ENCODE peak calls at places on chromosomes 5 and 9, in nine cellular contexts. M, D, S, V, T, X, P, Z and Q are unnamed samples.

GRCh38 chr5:74357827-74358226 is 282.7 kb downstream of the ENC1 start:
- DNase-seq in M (no peak), D (no peak), S (no peak), V (no peak), T (no peak), X (no peak), P (no peak), Z (no peak), Q (no peak)

GRCh38 chr9:10479172-10479571 is 133.6 kb downstream of the PTPRD start:
- DNase-seq in M (no peak), D (no peak), S (no peak), V (no peak), T (no peak), X (no peak), P (no peak), Z (no peak), Q (no peak)

GRCh38 chr9:130681769-130682489 is 11.7 kb upstream of the EXOSC2 start:
- DNase-seq in M (no peak), D (peak), S (peak), V (no peak), T (no peak), X (no peak), P (no peak), Z (no peak), Q (no peak)

GRCh38 chr9:14223081-14223480 is 90.9 kb downstream of the NFIB start:
- DNase-seq in M (no peak), D (no peak), S (no peak), V (no peak), T (no peak), X (no peak), P (no peak), Z (no peak), Q (no peak)

GRCh38 chr5:136776022-136776927 is 410.9 kb upstream of the TRPC7 start:
- DNase-seq in M (no peak), D (no peak), S (no peak), V (no peak), T (no peak), X (no peak), P (no peak), Z (no peak), Q (no peak)

GRCh38 chr5:80998590-80998979 is 38.4 kb downstream of the RASGRF2 start:
- DNase-seq in M (no peak), D (no peak), S (no peak), V (no peak), T (no peak), X (no peak), P (no peak), Z (no peak), Q (no peak)

GRCh38 chr9:89558500-89558899 is 46.3 kb upstream of the GADD45G start:
- DNase-seq in M (no peak), D (no peak), S (no peak), V (no peak), T (no peak), X (no peak), P (no peak), Z (no peak), Q (no peak)

GRCh38 chr5:175464414-175465233 is 13.7 kb upstream of the SFXN1 start:
- DNase-seq in M (peak), D (no peak), S (peak), V (no peak), T (peak), X (no peak), P (no peak), Z (no peak), Q (peak)

GRCh38 chr5:81762401-81762800 is 11.5 kb upstream of the SSBP2 start:
- DNase-seq in M (no peak), D (no peak), S (no peak), V (no peak), T (no peak), X (no peak), P (no peak), Z (no peak), Q (no peak)

GRCh38 chr9:98248737-98249474 is 6.5 kb downstream of the TBC1D2 start:
- DNase-seq in M (no peak), D (no peak), S (no peak), V (peak), T (no peak), X (peak), P (no peak), Z (peak), Q (peak)

GRCh38 chr9:33418090-33418489 is 15.7 kb upstream of the AQP7 start:
- DNase-seq in M (no peak), D (no peak), S (no peak), V (no peak), T (no peak), X (no peak), P (no peak), Z (no peak), Q (peak)

GRCh38 chr5:73391441-73391871 is 57.1 kb downstream of the FOXD1 start:
- DNase-seq in M (no peak), D (no peak), S (no peak), V (no peak), T (no peak), X (no peak), P (no peak), Z (no peak), Q (no peak)

GRCh38 chr5:134647750-134648424 is 698 bp upstream of the SEC24A start:
- DNase-seq in M (no peak), D (no peak), S (no peak), V (peak), T (no peak), X (peak), P (no peak), Z (no peak), Q (no peak)

GRCh38 chr5:75091597-75091996 is 39.2 kb upstream of the GCNT4 start:
- DNase-seq in M (no peak), D (no peak), S (no peak), V (no peak), T (no peak), X (no peak), P (no peak), Z (no peak), Q (no peak)

GRCh38 chr9:85647571-85647970 is 94.2 kb downstream of the AGTPBP1 start:
- DNase-seq in M (no peak), D (no peak), S (no peak), V (no peak), T (no peak), X (no peak), P (no peak), Z (no peak), Q (no peak)

GRCh38 chr5:149355688-149356087 is 2.2 kb upstream of the PCYOX1L start:
- DNase-seq in M (no peak), D (no peak), S (no peak), V (no peak), T (no peak), X (no peak), P (no peak), Z (no peak), Q (no peak)

GRCh38 chr9:71683598-71684235 is 84.6 kb downstream of the CEMIP2 start:
- DNase-seq in M (no peak), D (peak), S (no peak), V (no peak), T (no peak), X (peak), P (peak), Z (peak), Q (no peak)

GRCh38 chr9:86485359-86485758 is 131.1 kb upstream of the TUT7 start:
- DNase-seq in M (no peak), D (no peak), S (no peak), V (no peak), T (no peak), X (no peak), P (no peak), Z (no peak), Q (no peak)

GRCh38 chr9:123302348-123303214 is 34.2 kb upstream of the STRBP start:
- DNase-seq in M (no peak), D (no peak), S (no peak), V (no peak), T (no peak), X (no peak), P (no peak), Z (no peak), Q (no peak)

GRCh38 chr5:107381189-107381856 is 289.4 kb downstream of the EFNA5 start:
- DNase-seq in M (no peak), D (peak), S (no peak), V (no peak), T (no peak), X (no peak), P (no peak), Z (no peak), Q (no peak)

GRCh38 chr9:20544953-20545622 is 77.2 kb downstream of the MLLT3 start:
- DNase-seq in M (no peak), D (no peak), S (no peak), V (no peak), T (no peak), X (no peak), P (no peak), Z (no peak), Q (no peak)

GRCh38 chr9:34522091-34522887 is 501 bp downstream of the ENHO start:
- DNase-seq in M (no peak), D (no peak), S (no peak), V (no peak), T (no peak), X (no peak), P (no peak), Z (peak), Q (no peak)

GRCh38 chr5:33828611-33829286 is 63.0 kb downstream of the ADAMTS12 start:
- DNase-seq in M (no peak), D (no peak), S (no peak), V (no peak), T (no peak), X (no peak), P (no peak), Z (no peak), Q (no peak)

GRCh38 chr5:40689442-40689841 is 9.7 kb downstream of the PTGER4 start:
- DNase-seq in M (no peak), D (no peak), S (no peak), V (no peak), T (no peak), X (peak), P (no peak), Z (no peak), Q (no peak)

GRCh38 chr5:3414371-3414770 is 181.3 kb upstream of the IRX1 start:
- DNase-seq in M (no peak), D (no peak), S (no peak), V (no peak), T (no peak), X (no peak), P (no peak), Z (no peak), Q (no peak)

GRCh38 chr9:75775966-75776691 is 114.3 kb upstream of the PCSK5 start:
- DNase-seq in M (no peak), D (no peak), S (no peak), V (no peak), T (no peak), X (no peak), P (no peak), Z (no peak), Q (no peak)

GRCh38 chr5:154238776-154239481 is 48.4 kb downstream of the GALNT10 start:
- DNase-seq in M (no peak), D (no peak), S (no peak), V (no peak), T (no peak), X (no peak), P (no peak), Z (no peak), Q (no peak)

GRCh38 chr5:137606401-137606800 is 107.3 kb upstream of the SPOCK1 start:
- DNase-seq in M (no peak), D (no peak), S (no peak), V (no peak), T (no peak), X (no peak), P (no peak), Z (no peak), Q (no peak)